ENCODE peak calls at places on chromosomes 13 and 19, in ten cellular contexts. One of them, this sample, is unnamed. For H3K4me1, the result is how much of the 10 kb centered on the place peaks cover.

GRCh38 chr13:29439601-29440381 is 155.7 kb downstream of the SLC7A1 start:
- DNase-seq in OCI-LY7: no peak
- DNase-seq in naive thymus-derived CD4-positive, alpha-beta T cell: no peak
- DNase-seq in ovary: no peak
- DNase-seq in tibial nerve: no peak
- DNase-seq in sigmoid colon: no peak
- DNase-seq in H1: no peak
- DNase-seq in GM23248: peak
- DNase-seq in transverse colon: no peak
- DNase-seq in psoas muscle: no peak
- DNase-seq in this sample: no peak

GRCh38 chr19:48321622-48322591 is 3.4 kb upstream of the EMP3 start:
- DNase-seq in transverse colon: peak
- DNase-seq in tibial nerve: peak
- DNase-seq in naive thymus-derived CD4-positive, alpha-beta T cell: peak
- DNase-seq in GM23248: peak
- DNase-seq in ovary: peak
- DNase-seq in sigmoid colon: peak
- DNase-seq in OCI-LY7: peak
- DNase-seq in psoas muscle: peak
- DNase-seq in H1: peak
- DNase-seq in this sample: peak

GRCh38 chr13:35927554-35927953 is 203.6 kb downstream of the DCLK1 start:
- DNase-seq in ovary: no peak
- DNase-seq in naive thymus-derived CD4-positive, alpha-beta T cell: no peak
- DNase-seq in OCI-LY7: no peak
- DNase-seq in tibial nerve: no peak
- DNase-seq in H1: no peak
- DNase-seq in psoas muscle: no peak
- DNase-seq in sigmoid colon: peak
- DNase-seq in transverse colon: no peak
- DNase-seq in GM23248: peak
- DNase-seq in this sample: no peak

GRCh38 chr19:4059931-4060620 is 6.6 kb downstream of the ZBTB7A start:
- DNase-seq in naive thymus-derived CD4-positive, alpha-beta T cell: no peak
- DNase-seq in H1: no peak
- DNase-seq in tibial nerve: peak
- DNase-seq in psoas muscle: peak
- DNase-seq in ovary: peak
- DNase-seq in OCI-LY7: peak
- DNase-seq in sigmoid colon: peak
- DNase-seq in GM23248: peak
- DNase-seq in transverse colon: peak
- DNase-seq in this sample: peak

GRCh38 chr13:31891472-31891871 is 140.1 kb upstream of the FRY start:
- DNase-seq in transverse colon: no peak
- DNase-seq in tibial nerve: no peak
- DNase-seq in naive thymus-derived CD4-positive, alpha-beta T cell: no peak
- DNase-seq in ovary: no peak
- DNase-seq in sigmoid colon: no peak
- DNase-seq in psoas muscle: no peak
- DNase-seq in GM23248: no peak
- DNase-seq in OCI-LY7: no peak
- DNase-seq in H1: no peak
- DNase-seq in this sample: no peak

GRCh38 chr13:22175815-22176214 is 504.9 kb downstream of the FGF9 start:
- DNase-seq in H1: no peak
- DNase-seq in transverse colon: no peak
- DNase-seq in tibial nerve: no peak
- DNase-seq in ovary: no peak
- DNase-seq in psoas muscle: no peak
- DNase-seq in GM23248: no peak
- DNase-seq in sigmoid colon: no peak
- DNase-seq in OCI-LY7: no peak
- DNase-seq in naive thymus-derived CD4-positive, alpha-beta T cell: no peak
- DNase-seq in this sample: no peak

GRCh38 chr13:35478384-35479222 is 2.1 kb upstream of the MAB21L1 start:
- DNase-seq in GM23248: no peak
- DNase-seq in OCI-LY7: no peak
- DNase-seq in tibial nerve: no peak
- DNase-seq in H1: peak
- DNase-seq in psoas muscle: peak
- DNase-seq in transverse colon: no peak
- DNase-seq in sigmoid colon: peak
- DNase-seq in ovary: no peak
- DNase-seq in naive thymus-derived CD4-positive, alpha-beta T cell: no peak
- DNase-seq in this sample: no peak

GRCh38 chr13:64052526-64052925 is 2636.9 kb upstream of the PCDH20 start:
- DNase-seq in sigmoid colon: no peak
- DNase-seq in naive thymus-derived CD4-positive, alpha-beta T cell: no peak
- DNase-seq in OCI-LY7: no peak
- DNase-seq in psoas muscle: no peak
- DNase-seq in H1: no peak
- DNase-seq in tibial nerve: no peak
- DNase-seq in GM23248: no peak
- DNase-seq in transverse colon: no peak
- DNase-seq in ovary: no peak
- DNase-seq in this sample: no peak

GRCh38 chr13:111944171-111944583 is 122.8 kb upstream of the SOX1 start:
- DNase-seq in naive thymus-derived CD4-positive, alpha-beta T cell: no peak
- DNase-seq in psoas muscle: no peak
- DNase-seq in H1: peak
- DNase-seq in transverse colon: no peak
- DNase-seq in sigmoid colon: no peak
- DNase-seq in tibial nerve: no peak
- DNase-seq in OCI-LY7: no peak
- DNase-seq in GM23248: no peak
- DNase-seq in ovary: no peak
- DNase-seq in this sample: no peak

GRCh38 chr13:99486996-99487395 is 14.3 kb upstream of the TM9SF2 start:
- DNase-seq in tibial nerve: no peak
- DNase-seq in H1: no peak
- DNase-seq in ovary: no peak
- DNase-seq in psoas muscle: no peak
- DNase-seq in naive thymus-derived CD4-positive, alpha-beta T cell: no peak
- DNase-seq in sigmoid colon: no peak
- DNase-seq in transverse colon: no peak
- DNase-seq in GM23248: no peak
- DNase-seq in OCI-LY7: no peak
- DNase-seq in this sample: no peak

GRCh38 chr19:10929402-10929794 is 787 bp downstream of the TIMM29 start:
- DNase-seq in naive thymus-derived CD4-positive, alpha-beta T cell: no peak
- DNase-seq in ovary: no peak
- DNase-seq in transverse colon: no peak
- DNase-seq in psoas muscle: no peak
- DNase-seq in sigmoid colon: no peak
- DNase-seq in tibial nerve: no peak
- DNase-seq in H1: no peak
- DNase-seq in OCI-LY7: no peak
- DNase-seq in GM23248: peak
- DNase-seq in this sample: no peak

GRCh38 chr19:48988860-48989259 is 4.2 kb downstream of the GYS1 start:
- DNase-seq in H1: no peak
- DNase-seq in sigmoid colon: no peak
- DNase-seq in naive thymus-derived CD4-positive, alpha-beta T cell: no peak
- DNase-seq in ovary: no peak
- DNase-seq in psoas muscle: no peak
- DNase-seq in OCI-LY7: no peak
- DNase-seq in GM23248: no peak
- DNase-seq in transverse colon: no peak
- DNase-seq in tibial nerve: no peak
- DNase-seq in this sample: no peak

GRCh38 chr13:109773276-109773675 is 13.1 kb downstream of the IRS2 start:
- DNase-seq in ovary: no peak
- DNase-seq in OCI-LY7: no peak
- DNase-seq in sigmoid colon: no peak
- DNase-seq in tibial nerve: no peak
- DNase-seq in GM23248: no peak
- DNase-seq in naive thymus-derived CD4-positive, alpha-beta T cell: no peak
- DNase-seq in transverse colon: no peak
- DNase-seq in psoas muscle: no peak
- DNase-seq in H1: no peak
- DNase-seq in this sample: no peak

GRCh38 chr19:42816901-42817300 is 51.4 kb upstream of the PSG8 start:
- DNase-seq in ovary: no peak
- DNase-seq in H1: no peak
- DNase-seq in transverse colon: no peak
- DNase-seq in sigmoid colon: no peak
- DNase-seq in naive thymus-derived CD4-positive, alpha-beta T cell: no peak
- DNase-seq in tibial nerve: no peak
- DNase-seq in OCI-LY7: no peak
- DNase-seq in GM23248: peak
- DNase-seq in psoas muscle: no peak
- DNase-seq in this sample: no peak

GRCh38 chr13:114131581-114132418 is 623 bp downstream of the RASA3 start:
- DNase-seq in ovary: no peak
- DNase-seq in OCI-LY7: no peak
- DNase-seq in H1: no peak
- DNase-seq in sigmoid colon: no peak
- DNase-seq in psoas muscle: peak
- DNase-seq in GM23248: peak
- DNase-seq in naive thymus-derived CD4-positive, alpha-beta T cell: no peak
- DNase-seq in tibial nerve: no peak
- DNase-seq in transverse colon: no peak
- DNase-seq in this sample: no peak

GRCh38 chr13:31769581-31769980 is 30.3 kb downstream of the RXFP2 start:
- DNase-seq in ovary: no peak
- DNase-seq in GM23248: peak
- DNase-seq in H1: no peak
- DNase-seq in transverse colon: no peak
- DNase-seq in OCI-LY7: no peak
- DNase-seq in naive thymus-derived CD4-positive, alpha-beta T cell: no peak
- DNase-seq in sigmoid colon: no peak
- DNase-seq in tibial nerve: no peak
- DNase-seq in psoas muscle: no peak
- DNase-seq in this sample: no peak

DNA sequence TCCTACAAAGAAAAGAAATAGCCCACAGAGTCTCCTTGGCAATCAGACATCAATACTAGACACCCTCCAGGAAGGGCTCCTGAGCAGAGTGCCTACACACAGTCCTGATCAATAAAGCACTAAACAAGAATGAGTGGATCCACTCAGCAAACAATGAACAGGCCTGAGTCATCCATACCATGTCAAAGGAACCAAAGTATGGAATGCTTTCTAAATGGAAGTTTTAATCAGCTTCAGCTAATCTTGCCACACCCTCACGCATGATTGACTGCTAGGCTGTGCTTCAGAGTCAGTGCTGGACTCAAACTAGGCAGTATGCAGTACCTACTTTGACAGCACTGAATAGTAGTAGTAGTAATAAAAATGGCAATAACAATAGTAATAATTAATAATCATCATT is 392.7 kb upstream of the HTR2A start:
- DNase-seq in GM23248: no peak
- DNase-seq in transverse colon: no peak
- DNase-seq in OCI-LY7: no peak
- DNase-seq in psoas muscle: no peak
- DNase-seq in ovary: no peak
- DNase-seq in sigmoid colon: no peak
- DNase-seq in tibial nerve: no peak
- DNase-seq in naive thymus-derived CD4-positive, alpha-beta T cell: no peak
- DNase-seq in H1: no peak
- DNase-seq in this sample: no peak
- H3K4me1 ChIP-seq in GM23248: under half
- H3K4me1 ChIP-seq in transverse colon: under half
- H3K4me1 ChIP-seq in OCI-LY7: under half
- H3K4me1 ChIP-seq in psoas muscle: under half
- H3K4me1 ChIP-seq in ovary: under half
- H3K4me1 ChIP-seq in sigmoid colon: under half
- H3K4me1 ChIP-seq in tibial nerve: under half
- H3K4me1 ChIP-seq in naive thymus-derived CD4-positive, alpha-beta T cell: under half
- H3K4me1 ChIP-seq in H1: under half
- H3K4me1 ChIP-seq in this sample: under half

DNA sequence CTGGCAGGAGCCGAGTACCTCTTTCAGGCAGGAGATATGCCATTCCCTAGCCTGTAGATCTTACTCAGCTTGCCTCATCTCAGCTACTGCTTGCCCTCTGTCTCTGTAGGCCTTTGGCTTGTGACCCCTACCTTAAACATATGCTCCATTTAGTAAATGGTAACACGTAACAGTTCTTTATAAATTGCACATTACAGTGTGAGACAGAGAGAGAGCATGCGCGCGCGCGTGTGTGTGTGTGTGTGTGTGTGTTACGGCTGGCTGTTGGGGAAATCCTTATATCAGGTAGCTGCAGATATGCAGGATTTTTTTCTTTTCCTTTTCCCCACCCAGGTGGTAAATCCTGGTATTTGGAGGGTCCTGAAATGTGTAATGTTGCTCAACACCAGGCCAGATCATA is 4.2 kb downstream of the SPINT2 start:
- DNase-seq in naive thymus-derived CD4-positive, alpha-beta T cell: no peak
- DNase-seq in GM23248: no peak
- DNase-seq in H1: no peak
- DNase-seq in sigmoid colon: no peak
- DNase-seq in tibial nerve: no peak
- DNase-seq in ovary: no peak
- DNase-seq in psoas muscle: no peak
- DNase-seq in OCI-LY7: no peak
- DNase-seq in transverse colon: no peak
- DNase-seq in this sample: no peak
- H3K4me1 ChIP-seq in naive thymus-derived CD4-positive, alpha-beta T cell: under half
- H3K4me1 ChIP-seq in GM23248: under half
- H3K4me1 ChIP-seq in H1: under half
- H3K4me1 ChIP-seq in sigmoid colon: under half
- H3K4me1 ChIP-seq in tibial nerve: under half
- H3K4me1 ChIP-seq in ovary: under half
- H3K4me1 ChIP-seq in psoas muscle: under half
- H3K4me1 ChIP-seq in OCI-LY7: under half
- H3K4me1 ChIP-seq in transverse colon: half or more
- H3K4me1 ChIP-seq in this sample: under half

GRCh38 chr19:2330632-2331284 is 2.3 kb downstream of the SPPL2B start:
- DNase-seq in H1: peak
- DNase-seq in OCI-LY7: no peak
- DNase-seq in tibial nerve: no peak
- DNase-seq in naive thymus-derived CD4-positive, alpha-beta T cell: no peak
- DNase-seq in ovary: no peak
- DNase-seq in transverse colon: peak
- DNase-seq in sigmoid colon: no peak
- DNase-seq in GM23248: no peak
- DNase-seq in psoas muscle: peak
- DNase-seq in this sample: no peak
- H3K4me1 ChIP-seq in H1: under half
- H3K4me1 ChIP-seq in OCI-LY7: half or more
- H3K4me1 ChIP-seq in tibial nerve: under half
- H3K4me1 ChIP-seq in naive thymus-derived CD4-positive, alpha-beta T cell: half or more
- H3K4me1 ChIP-seq in ovary: under half
- H3K4me1 ChIP-seq in transverse colon: half or more
- H3K4me1 ChIP-seq in sigmoid colon: half or more
- H3K4me1 ChIP-seq in GM23248: under half
- H3K4me1 ChIP-seq in psoas muscle: half or more
- H3K4me1 ChIP-seq in this sample: half or more

DNA sequence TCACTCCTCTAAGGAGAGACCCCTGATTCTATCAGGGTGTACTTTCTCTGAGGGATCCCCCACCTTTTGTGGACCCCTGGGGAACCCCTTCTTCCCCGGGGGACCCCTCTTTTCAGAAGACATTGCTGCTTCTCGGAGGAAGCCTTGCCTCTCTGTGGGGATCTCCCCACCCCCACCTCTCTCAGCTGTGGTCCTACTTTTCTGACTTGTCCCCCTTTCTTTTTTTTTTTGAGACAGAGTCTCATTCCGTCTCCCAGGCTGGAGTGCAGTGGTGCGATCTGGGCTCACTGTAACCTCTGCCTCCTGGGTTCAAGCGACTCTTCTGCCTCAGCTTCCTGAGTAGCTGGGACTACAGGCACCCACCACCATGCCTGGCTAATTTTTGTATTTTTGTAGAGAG is 18.4 kb upstream of the GATAD2A start:
- DNase-seq in OCI-LY7: no peak
- DNase-seq in GM23248: no peak
- DNase-seq in naive thymus-derived CD4-positive, alpha-beta T cell: no peak
- DNase-seq in sigmoid colon: no peak
- DNase-seq in H1: no peak
- DNase-seq in psoas muscle: no peak
- DNase-seq in ovary: no peak
- DNase-seq in tibial nerve: no peak
- DNase-seq in transverse colon: no peak
- DNase-seq in this sample: no peak
- H3K4me1 ChIP-seq in OCI-LY7: half or more
- H3K4me1 ChIP-seq in GM23248: under half
- H3K4me1 ChIP-seq in naive thymus-derived CD4-positive, alpha-beta T cell: half or more
- H3K4me1 ChIP-seq in sigmoid colon: under half
- H3K4me1 ChIP-seq in H1: under half
- H3K4me1 ChIP-seq in psoas muscle: under half
- H3K4me1 ChIP-seq in ovary: under half
- H3K4me1 ChIP-seq in tibial nerve: under half
- H3K4me1 ChIP-seq in transverse colon: half or more
- H3K4me1 ChIP-seq in this sample: half or more